ENCODE peak calls at places on chromosomes 7 and 10, in ten cellular contexts. F, B, K, T, S, E, I, U, V and M are unnamed samples.

GRCh38 chr7:98058186-98058585 is 48.5 kb upstream of the LMTK2 start:
- DNase-seq in F (no peak), B (no peak), K (no peak), T (no peak), S (no peak), E (no peak), I (no peak), U (no peak), V (no peak), M (no peak)

GRCh38 chr7:35727571-35727970 is 32.6 kb upstream of the HERPUD2 start:
- DNase-seq in F (no peak), B (no peak), K (no peak), T (no peak), S (no peak), E (no peak), I (no peak), U (no peak), V (no peak), M (no peak)

GRCh38 chr10:112767156-112767555 is 182.9 kb upstream of the TCF7L2 start:
- DNase-seq in F (no peak), B (no peak), K (no peak), T (no peak), S (no peak), E (no peak), I (no peak), U (no peak), V (peak), M (no peak)

GRCh38 chr10:6751363-6751762 is 171.3 kb upstream of the PRKCQ start:
- DNase-seq in F (no peak), B (no peak), K (no peak), T (no peak), S (no peak), E (no peak), I (no peak), U (no peak), V (peak), M (no peak)

GRCh38 chr10:14181197-14181936 is 149.4 kb downstream of the FRMD4A start:
- DNase-seq in F (no peak), B (no peak), K (no peak), T (no peak), S (no peak), E (no peak), I (no peak), U (no peak), V (no peak), M (no peak)

GRCh38 chr10:117590516-117590915 is 48.0 kb downstream of the EMX2 start:
- DNase-seq in F (peak), B (no peak), K (no peak), T (no peak), S (no peak), E (no peak), I (no peak), U (no peak), V (peak), M (no peak)

GRCh38 chr10:111716032-111716431 is 467.5 kb downstream of the GPAM start:
- DNase-seq in F (no peak), B (no peak), K (no peak), T (no peak), S (no peak), E (no peak), I (no peak), U (no peak), V (no peak), M (no peak)

GRCh38 chr10:79928028-79928583 is 20.8 kb downstream of the SFTPD start:
- DNase-seq in F (no peak), B (no peak), K (no peak), T (peak), S (no peak), E (peak), I (no peak), U (no peak), V (no peak), M (no peak)

GRCh38 chr10:125955766-125956165 is 59.4 kb downstream of the FANK1 start:
- DNase-seq in F (no peak), B (no peak), K (no peak), T (no peak), S (no peak), E (no peak), I (no peak), U (no peak), V (no peak), M (no peak)

GRCh38 chr10:13115832-13116793 is 16.1 kb downstream of the OPTN start:
- DNase-seq in F (no peak), B (no peak), K (no peak), T (no peak), S (no peak), E (no peak), I (no peak), U (no peak), V (no peak), M (no peak)

GRCh38 chr7:151876899-151877777 is at the start of gene PRKAG2:
- DNase-seq in F (peak), B (peak), K (peak), T (peak), S (peak), E (peak), I (peak), U (peak), V (peak), M (peak)

GRCh38 chr10:108445746-108446145 is 1281.2 kb upstream of the SORCS1 start:
- DNase-seq in F (no peak), B (no peak), K (no peak), T (no peak), S (no peak), E (no peak), I (no peak), U (no peak), V (peak), M (no peak)

GRCh38 chr7:537911-538634 is 18.4 kb upstream of the PDGFA start:
- DNase-seq in F (peak), B (peak), K (no peak), T (no peak), S (no peak), E (no peak), I (no peak), U (no peak), V (peak), M (peak)

GRCh38 chr10:72425133-72425532 is 70.4 kb upstream of the DNAJB12 start:
- DNase-seq in F (no peak), B (no peak), K (no peak), T (no peak), S (no peak), E (no peak), I (no peak), U (no peak), V (no peak), M (no peak)

GRCh38 chr10:48448796-48449195 is 142.3 kb downstream of the MAPK8 start:
- DNase-seq in F (peak), B (peak), K (no peak), T (no peak), S (no peak), E (no peak), I (no peak), U (no peak), V (peak), M (no peak)

GRCh38 chr10:28842321-28842720 is 165.0 kb downstream of the BAMBI start:
- DNase-seq in F (peak), B (no peak), K (no peak), T (no peak), S (no peak), E (no peak), I (no peak), U (no peak), V (peak), M (no peak)

GRCh38 chr7:128053023-128053422 is 21.8 kb upstream of the LRRC4 start:
- DNase-seq in F (peak), B (no peak), K (no peak), T (no peak), S (no peak), E (no peak), I (peak), U (no peak), V (peak), M (no peak)

GRCh38 chr10:28432210-28432676 is 100.7 kb upstream of the WAC start:
- DNase-seq in F (peak), B (peak), K (no peak), T (no peak), S (no peak), E (no peak), I (peak), U (peak), V (peak), M (peak)

GRCh38 chr10:100614416-100614815 is 78.7 kb downstream of the HIF1AN start:
- DNase-seq in F (no peak), B (no peak), K (no peak), T (no peak), S (no peak), E (no peak), I (no peak), U (no peak), V (no peak), M (no peak)

GRCh38 chr10:109902992-109903947 is 20.0 kb downstream of the XPNPEP1 start:
- DNase-seq in F (peak), B (no peak), K (no peak), T (no peak), S (no peak), E (no peak), I (no peak), U (no peak), V (peak), M (no peak)

GRCh38 chr7:82091126-82091682 is 321.4 kb upstream of the HGF start:
- DNase-seq in F (no peak), B (no peak), K (no peak), T (no peak), S (no peak), E (no peak), I (no peak), U (no peak), V (no peak), M (no peak)

GRCh38 chr10:99993994-99994689 is 15.6 kb downstream of the DNMBP start:
- DNase-seq in F (peak), B (peak), K (peak), T (peak), S (no peak), E (peak), I (no peak), U (no peak), V (peak), M (no peak)

GRCh38 chr7:149495785-149496641 is 1.6 kb downstream of the ZNF746 start:
- DNase-seq in F (peak), B (peak), K (no peak), T (peak), S (no peak), E (no peak), I (peak), U (no peak), V (peak), M (peak)

GRCh38 chr7:50962962-50963374 is 180.3 kb upstream of the GRB10 start:
- DNase-seq in F (peak), B (peak), K (no peak), T (peak), S (no peak), E (no peak), I (peak), U (no peak), V (peak), M (peak)

GRCh38 chr10:103284170-103284569 is 7.2 kb downstream of the INA start:
- DNase-seq in F (peak), B (no peak), K (no peak), T (no peak), S (no peak), E (no peak), I (no peak), U (no peak), V (peak), M (no peak)

GRCh38 chr7:126574276-126574675 is 678.5 kb downstream of the GRM8 start:
- DNase-seq in F (peak), B (no peak), K (no peak), T (no peak), S (no peak), E (no peak), I (no peak), U (no peak), V (peak), M (no peak)

GRCh38 chr10:47154762-47155161 is 145.2 kb upstream of the GDF10 start:
- DNase-seq in F (no peak), B (no peak), K (no peak), T (no peak), S (no peak), E (no peak), I (no peak), U (no peak), V (no peak), M (no peak)

GRCh38 chr10:75358835-75359421 is 42.6 kb downstream of the ZNF503 start:
- DNase-seq in F (peak), B (no peak), K (no peak), T (no peak), S (no peak), E (no peak), I (no peak), U (no peak), V (peak), M (no peak)

GRCh38 chr10:15469066-15469465 is 98.0 kb upstream of the FAM171A1 start:
- DNase-seq in F (no peak), B (no peak), K (no peak), T (no peak), S (no peak), E (no peak), I (no peak), U (no peak), V (no peak), M (no peak)

GRCh38 chr7:134755422-134756022 is 23.9 kb upstream of the CALD1 start:
- DNase-seq in F (no peak), B (no peak), K (peak), T (no peak), S (no peak), E (no peak), I (no peak), U (peak), V (peak), M (no peak)

GRCh38 chr7:27161214-27161720 is 4.1 kb downstream of the HOXA9 start:
- DNase-seq in F (peak), B (no peak), K (no peak), T (peak), S (no peak), E (no peak), I (no peak), U (peak), V (no peak), M (no peak)

GRCh38 chr10:34292675-34293074 is 522.4 kb downstream of the PARD3 start:
- DNase-seq in F (no peak), B (no peak), K (no peak), T (no peak), S (no peak), E (no peak), I (no peak), U (no peak), V (no peak), M (no peak)

GRCh38 chr7:1804310-1804709 is 134.2 kb downstream of the ELFN1 start:
- DNase-seq in F (no peak), B (peak), K (no peak), T (peak), S (no peak), E (no peak), I (no peak), U (no peak), V (no peak), M (peak)

GRCh38 chr7:121021266-121021969 is 32.9 kb downstream of the CPED1 start:
- DNase-seq in F (no peak), B (no peak), K (no peak), T (no peak), S (no peak), E (no peak), I (no peak), U (no peak), V (no peak), M (no peak)